ENCODE peak calls at places on chromosomes 7 and 10, in eight cellular contexts. P is thyroid gland; R is AG04450; F is CD8-positive, alpha-beta T cell; E is ovary; Q is WERI-Rb-1; Z is neural progenitor cell; B is cardiac muscle cell. K is an unnamed sample.
A peak's percentile ranks its signal among the peaks of the same experiment; 100 is the strongest.

GRCh38 chr10:75864717-75865116 is 433.3 kb downstream of the LRMDA start:
- DNase-seq in B (no peak), R (no peak), E (no peak), Q (no peak), F (no peak), Z (no peak), P (no peak), K (no peak)

GRCh38 chr10:130814610-130815009 is 496.9 kb downstream of the TCERG1L start:
- DNase-seq in R (no peak), P (no peak), E (no peak), B (no peak), Z (no peak), Q (no peak), F (no peak), K (no peak)

GRCh38 chr10:52818019-52818418 is 45.4 kb upstream of the MBL2 start:
- DNase-seq in Z (peak; percentile 62), Q (peak; percentile 6), F (no peak), P (no peak), E (no peak), B (peak; percentile 60), R (no peak), K (no peak)

GRCh38 chr10:132290631-132291030 is 17.1 kb downstream of the STK32C start:
- DNase-seq in B (no peak), P (no peak), E (no peak), R (no peak), Q (no peak), F (no peak), Z (no peak), K (no peak)

GRCh38 chr10:132484922-132485321 is 52.7 kb upstream of the INPP5A start:
- DNase-seq in Q (no peak), P (no peak), Z (no peak), E (no peak), B (no peak), F (no peak), R (no peak), K (no peak)

GRCh38 chr10:60384006-60384405 is 5.7 kb downstream of the ANK3 start:
- DNase-seq in P (no peak), Q (no peak), F (no peak), E (no peak), R (no peak), B (peak; percentile 30), Z (no peak), K (no peak)

GRCh38 chr7:37333075-37333474 is 115.6 kb downstream of the ELMO1 start:
- DNase-seq in E (no peak), R (no peak), B (no peak), F (no peak), Z (no peak), P (peak; percentile 25), Q (no peak), K (no peak)

GRCh38 chr10:122172311-122173008 is 98.6 kb upstream of the BTBD16 start:
- DNase-seq in B (peak; percentile 10), Z (peak; percentile 67), Q (no peak), P (no peak), F (no peak), R (no peak), E (no peak), K (no peak)

GRCh38 chr7:40331915-40332314 is 197.1 kb downstream of the SUGCT start:
- DNase-seq in Q (no peak), Z (no peak), R (no peak), E (no peak), F (no peak), B (no peak), P (no peak), K (no peak)

GRCh38 chr10:72611783-72612182 is 14.1 kb downstream of the MICU1 start:
- DNase-seq in Z (no peak), F (no peak), P (peak; percentile 15), Q (no peak), B (peak; percentile 62), R (no peak), E (peak; percentile 24), K (peak; percentile 63)

GRCh38 chr7:118054529-118054928 is 129.4 kb upstream of the LSM8 start:
- DNase-seq in R (no peak), Z (no peak), Q (no peak), F (no peak), B (no peak), E (no peak), P (no peak), K (no peak)

GRCh38 chr7:38306136-38306535 is 32.7 kb upstream of the TARP start:
- DNase-seq in Z (no peak), B (no peak), E (no peak), R (no peak), Q (no peak), F (no peak), P (peak; percentile 64), K (no peak)

GRCh38 chr10:43752682-43753081 is 104.0 kb upstream of the ZNF32 start:
- DNase-seq in F (no peak), R (no peak), E (no peak), P (no peak), Q (no peak), B (no peak), Z (no peak), K (no peak)

GRCh38 chr10:30036341-30036740 is 23.0 kb downstream of the JCAD start:
- DNase-seq in E (no peak), F (no peak), B (peak; percentile 82), R (no peak), Q (no peak), Z (no peak), P (no peak), K (peak; percentile 27)

GRCh38 chr10:62582804-62583208 is 208.6 kb downstream of the ZNF365 start:
- DNase-seq in R (peak; percentile 86), B (peak; percentile 97), Z (no peak), P (peak; percentile 25), F (no peak), Q (no peak), E (peak; percentile 29), K (peak; percentile 76)

GRCh38 chr10:12287772-12288171 is 61.6 kb upstream of the CAMK1D start:
- DNase-seq in R (no peak), F (no peak), Q (no peak), E (no peak), P (no peak), B (no peak), Z (no peak), K (no peak)

GRCh38 chr7:68176974-68177373 is 1180.3 kb downstream of the TYW1 start:
- DNase-seq in E (peak; percentile 22), Z (peak; percentile 80), B (peak; percentile 79), Q (peak; percentile 81), R (no peak), F (no peak), P (peak; percentile 64), K (peak; percentile 82)

GRCh38 chr7:6407434-6407833 is 40.3 kb downstream of the DAGLB start:
- DNase-seq in B (no peak), E (no peak), Z (no peak), Q (no peak), F (no peak), R (no peak), P (no peak), K (peak; percentile 75)

GRCh38 chr7:6413637-6414036 is 34.1 kb downstream of the DAGLB start:
- DNase-seq in B (no peak), R (no peak), F (no peak), Q (no peak), Z (no peak), E (no peak), P (no peak), K (no peak)

GRCh38 chr7:6406121-6406520 is 41.6 kb downstream of the DAGLB start:
- DNase-seq in P (no peak), E (no peak), F (no peak), R (no peak), B (no peak), Z (no peak), Q (no peak), K (no peak)

GRCh38 chr7:6409091-6409490 is 38.7 kb downstream of the DAGLB start:
- DNase-seq in Z (no peak), Q (no peak), B (no peak), P (no peak), F (no peak), E (no peak), R (no peak), K (no peak)

GRCh38 chr7:6409991-6410693 is 37.6 kb downstream of the DAGLB start:
- DNase-seq in Z (peak; percentile 20), R (no peak), F (no peak), E (no peak), P (no peak), Q (no peak), B (no peak), K (no peak)
- H3K27ac ChIP-seq in Z (no peak overlapping the region), R (no peak overlapping the region), F (no peak overlapping the region), E (no peak overlapping the region), P (no peak overlapping the region), Q (no peak overlapping the region), B (no peak overlapping the region), K (no peak overlapping the region)

GRCh38 chr10:90675621-90676020 is 182.2 kb downstream of the HTR7 start:
- DNase-seq in R (no peak), E (no peak), B (peak; percentile 65), P (no peak), Q (no peak), Z (no peak), F (no peak), K (no peak)
- H3K4me3 ChIP-seq in R (no peak overlapping the region), E (no peak overlapping the region), B (no peak overlapping the region), P (no peak overlapping the region), Q (no peak overlapping the region), Z (no peak overlapping the region), F (no peak overlapping the region), K (no peak overlapping the region)

DNA sequence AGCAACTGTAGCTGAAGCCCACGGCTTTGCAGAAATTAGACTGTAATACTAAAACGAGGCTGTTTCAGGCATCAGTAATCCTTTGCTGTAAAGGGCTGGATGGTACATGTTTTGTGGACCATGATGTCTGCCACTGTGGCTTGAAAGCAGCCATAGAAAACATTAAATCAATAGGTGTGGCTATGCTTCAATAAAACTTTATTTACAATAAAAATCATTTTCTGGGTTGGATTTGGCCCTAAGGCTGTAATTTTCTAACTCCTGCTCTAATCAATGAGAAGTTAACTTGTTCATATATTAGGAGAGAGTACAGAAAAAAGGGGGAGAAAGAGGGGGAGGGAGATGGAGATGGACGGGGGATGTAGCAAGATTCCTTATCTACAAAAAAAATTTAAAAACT is 183.4 kb downstream of the PIP4K2A start:
- DNase-seq in B (no peak), R (no peak), E (no peak), Z (no peak), P (no peak), Q (no peak), F (no peak), K (no peak)
- TF ChIP-seq CTCF in B (no peak), R (no peak), E (no peak), Z (no peak), P (no peak), Q (no peak), F (no peak), K (no peak)

GRCh38 chr7:30020535-30020934 is 6.0 kb downstream of the FKBP14 start:
- DNase-seq in E (no peak), Q (no peak), R (no peak), B (no peak), Z (no peak), F (no peak), P (no peak), K (no peak)

GRCh38 chr7:30023524-30023923 is 3.0 kb downstream of the FKBP14 start:
- DNase-seq in F (no peak), R (no peak), E (no peak), B (no peak), Z (no peak), P (no peak), Q (no peak), K (no peak)

GRCh38 chr7:30019960-30020359 is 6.5 kb downstream of the FKBP14 start:
- DNase-seq in P (no peak), R (no peak), Z (no peak), F (no peak), E (no peak), B (no peak), Q (no peak), K (no peak)

GRCh38 chr7:30026229-30027064 is at the start of gene FKBP14:
- DNase-seq in R (peak; percentile 99), B (peak; percentile 100), F (peak; percentile 91), Q (peak; percentile 98), P (peak; percentile 98), E (peak; percentile 98), Z (peak; percentile 99), K (peak; percentile 98)

GRCh38 chr7:30022991-30023390 is 3.5 kb downstream of the FKBP14 start:
- DNase-seq in R (no peak), F (no peak), Z (no peak), B (no peak), E (no peak), P (no peak), Q (no peak), K (no peak)
- H3K27ac ChIP-seq in R (no peak overlapping the region), F (no peak overlapping the region), Z (no peak overlapping the region), B (no peak overlapping the region), E (no peak overlapping the region), P (no peak overlapping the region), Q (no peak overlapping the region), K (no peak overlapping the region)

K was measured in adrenal gland.